ENCODE peak calls at places on chromosomes 7 and 10, in ten cellular contexts. K is kidney tubule cell; I is activated CD8-positive, alpha-beta memory T cell treated with anti-CD3 and anti-CD28 coated beads for 1 hour; Q is skeletal muscle cell; X is progenitor cell of endocrine pancreas; H is activated CD4-positive, alpha-beta T cell treated with anti-CD3 and anti-CD28 coated beads for 24 hours; R is AG08395; S is NCI-H1436 treated with DMSO at 0.1 percent for 48 hours; W is body of pancreas; D is EH. O is an unnamed sample.

GRCh38 chr10:60663850-60664249 is 114.4 kb upstream of the CDK1 start:
- DNase-seq in K (no peak), I (no peak), Q (no peak), X (no peak), H (no peak), R (no peak), S (peak), W (no peak), D (no peak), O (no peak)

GRCh38 chr7:159197066-159197975 is 52.7 kb upstream of the VIPR2 start:
- DNase-seq in K (peak), I (no peak), Q (no peak), X (no peak), H (peak), R (no peak), S (no peak), W (no peak), D (no peak), O (no peak)

GRCh38 chr7:45073843-45074737 is 14.7 kb downstream of the NACAD start:
- DNase-seq in K (no peak), I (no peak), Q (no peak), X (no peak), H (no peak), R (no peak), S (no peak), W (no peak), D (no peak), O (no peak)

GRCh38 chr7:14936530-14936929 is 34.0 kb upstream of the DGKB start:
- DNase-seq in K (peak), I (no peak), Q (peak), X (no peak), H (no peak), R (peak), S (no peak), W (peak), D (peak), O (no peak)

GRCh38 chr7:21642422-21642821 is 99.6 kb downstream of the DNAH11 start:
- DNase-seq in K (no peak), I (no peak), Q (no peak), X (no peak), H (no peak), R (no peak), S (no peak), W (no peak), D (peak), O (peak)

GRCh38 chr7:154953006-154953684 is 49.8 kb downstream of the PAXIP1 start:
- DNase-seq in K (peak), I (peak), Q (no peak), X (peak), H (peak), R (peak), S (no peak), W (peak), D (peak), O (peak)

GRCh38 chr10:44385726-44386438 is 985 bp upstream of the CXCL12 start:
- DNase-seq in K (no peak), I (no peak), Q (no peak), X (no peak), H (no peak), R (no peak), S (no peak), W (peak), D (no peak), O (peak)

GRCh38 chr7:41674505-41675023 is 28.3 kb downstream of the INHBA start:
- DNase-seq in K (no peak), I (no peak), Q (no peak), X (no peak), H (no peak), R (no peak), S (no peak), W (no peak), D (peak), O (no peak)

GRCh38 chr10:99623919-99624318 is 3.7 kb upstream of the SLC25A28 start:
- DNase-seq in K (no peak), I (no peak), Q (no peak), X (no peak), H (no peak), R (no peak), S (no peak), W (no peak), D (no peak), O (no peak)

GRCh38 chr10:91200314-91201212 is 19.9 kb upstream of the PCGF5 start:
- DNase-seq in K (no peak), I (no peak), Q (no peak), X (no peak), H (no peak), R (no peak), S (no peak), W (no peak), D (no peak), O (no peak)

GRCh38 chr10:103618575-103619423 is 125.3 kb downstream of the NEURL1 start:
- DNase-seq in K (no peak), I (no peak), Q (peak), X (no peak), H (no peak), R (peak), S (no peak), W (peak), D (peak), O (no peak)

GRCh38 chr7:51025668-51026067 is 243.0 kb upstream of the GRB10 start:
- DNase-seq in K (no peak), I (no peak), Q (no peak), X (no peak), H (no peak), R (no peak), S (no peak), W (no peak), D (no peak), O (no peak)

GRCh38 chr10:125812128-125812527 is 10.9 kb downstream of the UROS start:
- DNase-seq in K (no peak), I (no peak), Q (no peak), X (no peak), H (no peak), R (peak), S (no peak), W (peak), D (peak), O (no peak)

GRCh38 chr10:67256984-67257383 is 331.1 kb downstream of the LRRTM3 start:
- DNase-seq in K (no peak), I (no peak), Q (no peak), X (no peak), H (no peak), R (no peak), S (no peak), W (no peak), D (no peak), O (no peak)

GRCh38 chr7:7428806-7429205 is 106.9 kb downstream of the COL28A1 start:
- DNase-seq in K (no peak), I (no peak), Q (peak), X (no peak), H (no peak), R (peak), S (no peak), W (no peak), D (peak), O (no peak)

GRCh38 chr7:119900996-119901395 is 372.0 kb upstream of the KCND2 start:
- DNase-seq in K (no peak), I (no peak), Q (no peak), X (no peak), H (no peak), R (no peak), S (no peak), W (no peak), D (no peak), O (no peak)

GRCh38 chr7:101636822-101637623 is 7.9 kb upstream of the MYL10 start:
- DNase-seq in K (peak), I (no peak), Q (no peak), X (no peak), H (no peak), R (no peak), S (no peak), W (no peak), D (peak), O (no peak)

GRCh38 chr10:126041804-126042231 is 145.5 kb downstream of the FANK1 start:
- DNase-seq in K (peak), I (peak), Q (no peak), X (no peak), H (peak), R (peak), S (no peak), W (peak), D (peak), O (peak)

GRCh38 chr10:33596411-33596810 is 261.9 kb upstream of the NRP1 start:
- DNase-seq in K (no peak), I (no peak), Q (no peak), X (no peak), H (no peak), R (no peak), S (no peak), W (no peak), D (no peak), O (no peak)

GRCh38 chr7:71402684-71403083 is 270.7 kb downstream of the GALNT17 start:
- DNase-seq in K (no peak), I (no peak), Q (no peak), X (no peak), H (no peak), R (no peak), S (no peak), W (no peak), D (no peak), O (no peak)

GRCh38 chr7:16515785-16516685 is 10.6 kb upstream of the LRRC72 start:
- DNase-seq in K (no peak), I (no peak), Q (no peak), X (no peak), H (no peak), R (no peak), S (no peak), W (no peak), D (no peak), O (no peak)

GRCh38 chr10:100101526-100102076 is 19.9 kb upstream of the CPN1 start:
- DNase-seq in K (peak), I (no peak), Q (no peak), X (no peak), H (no peak), R (no peak), S (no peak), W (no peak), D (peak), O (no peak)

GRCh38 chr7:18637516-18637915 is 142.0 kb downstream of the HDAC9 start:
- DNase-seq in K (peak), I (no peak), Q (no peak), X (no peak), H (no peak), R (no peak), S (no peak), W (no peak), D (no peak), O (no peak)

GRCh38 chr7:13071999-13072398 is 384.6 kb downstream of the ARL4A start:
- DNase-seq in K (no peak), I (no peak), Q (no peak), X (no peak), H (no peak), R (no peak), S (no peak), W (no peak), D (no peak), O (no peak)

GRCh38 chr10:60453031-60453430 is 63.4 kb upstream of the ANK3 start:
- DNase-seq in K (no peak), I (no peak), Q (no peak), X (no peak), H (no peak), R (no peak), S (no peak), W (no peak), D (no peak), O (no peak)

GRCh38 chr7:158127241-158127640 is 460.4 kb downstream of the PTPRN2 start:
- DNase-seq in K (no peak), I (no peak), Q (no peak), X (no peak), H (no peak), R (no peak), S (no peak), W (no peak), D (no peak), O (no peak)

GRCh38 chr10:132938472-132939329 is 3.7 kb downstream of the CFAP46 start:
- DNase-seq in K (peak), I (no peak), Q (no peak), X (no peak), H (no peak), R (peak), S (no peak), W (no peak), D (no peak), O (no peak)

GRCh38 chr10:32207544-32207943 is 139.4 kb downstream of the EPC1 start:
- DNase-seq in K (peak), I (peak), Q (no peak), X (peak), H (peak), R (peak), S (no peak), W (peak), D (peak), O (no peak)